ENCODE peak calls at places on chromosomes 7 and 10, in six cellular contexts. One of them, this sample, is unnamed.

GRCh38 chr7:36683695-36684357 is 40.5 kb downstream of the AOAH start:
- DNase-seq in Peyer's patch: no peak
- DNase-seq in PC-3: no peak
- DNase-seq in transverse colon: no peak
- DNase-seq in IMR-90: no peak
- DNase-seq in RWPE1: peak; percentile 23
- DNase-seq in this sample: no peak

GRCh38 chr7:2431260-2431867 is 28.0 kb downstream of the CHST12 start:
- DNase-seq in Peyer's patch: no peak
- DNase-seq in PC-3: peak; percentile 50
- DNase-seq in transverse colon: no peak
- DNase-seq in IMR-90: no peak
- DNase-seq in RWPE1: peak; percentile 27
- DNase-seq in this sample: no peak

GRCh38 chr7:125526958-125527357 is 597.3 kb upstream of the POT1 start:
- DNase-seq in Peyer's patch: no peak
- DNase-seq in PC-3: no peak
- DNase-seq in transverse colon: no peak
- DNase-seq in IMR-90: no peak
- DNase-seq in RWPE1: no peak
- DNase-seq in this sample: no peak

GRCh38 chr7:26198133-26198780 is 2.3 kb downstream of the HNRNPA2B1 start:
- DNase-seq in Peyer's patch: no peak
- DNase-seq in PC-3: peak; percentile 56
- DNase-seq in transverse colon: no peak
- DNase-seq in IMR-90: no peak
- DNase-seq in RWPE1: no peak
- DNase-seq in this sample: no peak

GRCh38 chr7:95433952-95434351 is 876 bp downstream of the PON2 start:
- DNase-seq in Peyer's patch: no peak
- DNase-seq in PC-3: no peak
- DNase-seq in transverse colon: no peak
- DNase-seq in IMR-90: no peak
- DNase-seq in RWPE1: no peak
- DNase-seq in this sample: no peak

GRCh38 chr7:155456772-155457543 is 971 bp upstream of the EN2 start:
- DNase-seq in Peyer's patch: peak; percentile 76
- DNase-seq in PC-3: peak; percentile 81
- DNase-seq in transverse colon: peak; percentile 56
- DNase-seq in IMR-90: peak; percentile 31
- DNase-seq in RWPE1: peak; percentile 59
- DNase-seq in this sample: no peak

GRCh38 chr7:6346581-6346980 is 74.2 kb upstream of the CYTH3 start:
- DNase-seq in Peyer's patch: no peak
- DNase-seq in PC-3: no peak
- DNase-seq in transverse colon: no peak
- DNase-seq in IMR-90: no peak
- DNase-seq in RWPE1: no peak
- DNase-seq in this sample: no peak

GRCh38 chr10:13338337-13339128 is 9.6 kb downstream of the SEPHS1 start:
- DNase-seq in Peyer's patch: no peak
- DNase-seq in PC-3: no peak
- DNase-seq in transverse colon: peak; percentile 58
- DNase-seq in IMR-90: peak; percentile 52
- DNase-seq in RWPE1: no peak
- DNase-seq in this sample: peak; percentile 68

GRCh38 chr10:121457729-121458128 is 140.5 kb downstream of the FGFR2 start:
- DNase-seq in Peyer's patch: no peak
- DNase-seq in PC-3: no peak
- DNase-seq in transverse colon: no peak
- DNase-seq in IMR-90: no peak
- DNase-seq in RWPE1: no peak
- DNase-seq in this sample: no peak

GRCh38 chr10:74460812-74461211 is 309.8 kb downstream of the ADK start:
- DNase-seq in Peyer's patch: no peak
- DNase-seq in PC-3: no peak
- DNase-seq in transverse colon: no peak
- DNase-seq in IMR-90: peak; percentile 22
- DNase-seq in RWPE1: no peak
- DNase-seq in this sample: no peak

GRCh38 chr10:70331486-70332268 is 47.9 kb upstream of the NPFFR1 start:
- DNase-seq in Peyer's patch: no peak
- DNase-seq in PC-3: peak; percentile 99
- DNase-seq in transverse colon: peak; percentile 32
- DNase-seq in IMR-90: peak; percentile 93
- DNase-seq in RWPE1: peak; percentile 99
- DNase-seq in this sample: peak; percentile 92

GRCh38 chr7:31850601-31851000 is 163.6 kb downstream of the PPP1R17 start:
- DNase-seq in Peyer's patch: no peak
- DNase-seq in PC-3: no peak
- DNase-seq in transverse colon: no peak
- DNase-seq in IMR-90: peak; percentile 9
- DNase-seq in RWPE1: no peak
- DNase-seq in this sample: no peak

GRCh38 chr10:107611101-107611500 is 446.6 kb upstream of the SORCS1 start:
- DNase-seq in Peyer's patch: no peak
- DNase-seq in PC-3: peak; percentile 87
- DNase-seq in transverse colon: no peak
- DNase-seq in IMR-90: no peak
- DNase-seq in RWPE1: peak; percentile 17
- DNase-seq in this sample: no peak

GRCh38 chr10:62817763-62818425 is 1.7 kb upstream of the EGR2 start:
- DNase-seq in Peyer's patch: peak; percentile 85
- DNase-seq in PC-3: peak; percentile 100
- DNase-seq in transverse colon: peak; percentile 75
- DNase-seq in IMR-90: peak; percentile 61
- DNase-seq in RWPE1: peak; percentile 59
- DNase-seq in this sample: no peak

GRCh38 chr10:131982185-131982756 is 548 bp upstream of the BNIP3 start:
- DNase-seq in Peyer's patch: no peak
- DNase-seq in PC-3: no peak
- DNase-seq in transverse colon: no peak
- DNase-seq in IMR-90: no peak
- DNase-seq in RWPE1: no peak
- DNase-seq in this sample: no peak

GRCh38 chr7:2156756-2157472 is 75.8 kb downstream of the MAD1L1 start:
- DNase-seq in Peyer's patch: no peak
- DNase-seq in PC-3: no peak
- DNase-seq in transverse colon: no peak
- DNase-seq in IMR-90: no peak
- DNase-seq in RWPE1: no peak
- DNase-seq in this sample: no peak

GRCh38 chr7:34823650-34824258 is 165.7 kb downstream of the NPSR1 start:
- DNase-seq in Peyer's patch: no peak
- DNase-seq in PC-3: peak; percentile 67
- DNase-seq in transverse colon: peak; percentile 55
- DNase-seq in IMR-90: peak; percentile 46
- DNase-seq in RWPE1: peak; percentile 74
- DNase-seq in this sample: peak; percentile 10

GRCh38 chr7:69245646-69246045 is 352.6 kb upstream of the AUTS2 start:
- DNase-seq in Peyer's patch: no peak
- DNase-seq in PC-3: no peak
- DNase-seq in transverse colon: no peak
- DNase-seq in IMR-90: no peak
- DNase-seq in RWPE1: no peak
- DNase-seq in this sample: no peak

GRCh38 chr10:101444058-101444457 is 90.1 kb downstream of the BTRC start:
- DNase-seq in Peyer's patch: no peak
- DNase-seq in PC-3: peak; percentile 28
- DNase-seq in transverse colon: no peak
- DNase-seq in IMR-90: peak; percentile 17
- DNase-seq in RWPE1: no peak
- DNase-seq in this sample: no peak

GRCh38 chr10:92267343-92267742 is 23.5 kb downstream of the CPEB3 start:
- DNase-seq in Peyer's patch: no peak
- DNase-seq in PC-3: no peak
- DNase-seq in transverse colon: no peak
- DNase-seq in IMR-90: no peak
- DNase-seq in RWPE1: no peak
- DNase-seq in this sample: no peak
- H3K27ac ChIP-seq in Peyer's patch: no peak overlapping the region
- H3K27ac ChIP-seq in PC-3: no peak overlapping the region
- H3K27ac ChIP-seq in transverse colon: no peak overlapping the region
- H3K27ac ChIP-seq in IMR-90: no peak overlapping the region
- H3K27ac ChIP-seq in RWPE1: no peak overlapping the region
- H3K27ac ChIP-seq in this sample: no peak overlapping the region

GRCh38 chr10:98088186-98088971 is 46.1 kb upstream of the R3HCC1L start:
- DNase-seq in Peyer's patch: no peak
- DNase-seq in PC-3: no peak
- DNase-seq in transverse colon: no peak
- DNase-seq in IMR-90: no peak
- DNase-seq in RWPE1: no peak
- DNase-seq in this sample: no peak
- H3K27ac ChIP-seq in Peyer's patch: no peak overlapping the region
- H3K27ac ChIP-seq in PC-3: no peak overlapping the region
- H3K27ac ChIP-seq in transverse colon: no peak overlapping the region
- H3K27ac ChIP-seq in IMR-90: no peak overlapping the region
- H3K27ac ChIP-seq in RWPE1: no peak overlapping the region
- H3K27ac ChIP-seq in this sample: no peak overlapping the region

DNA sequence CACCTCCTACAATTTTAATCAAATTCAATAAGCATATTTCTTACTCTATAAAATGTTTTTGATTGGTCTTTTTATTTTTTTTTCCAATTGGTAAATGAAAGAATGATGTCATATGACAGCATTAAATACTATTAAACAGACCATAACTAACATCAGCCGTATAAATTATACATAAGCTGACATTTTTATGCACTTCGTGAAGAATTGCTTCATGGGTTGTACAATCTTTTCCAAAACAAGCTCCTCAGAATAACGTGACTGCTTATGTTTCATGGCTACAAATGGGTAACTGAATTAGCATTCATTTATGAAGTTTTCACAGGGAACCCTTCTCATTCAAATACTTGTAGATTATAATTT is 371.1 kb upstream of the MGMT start:
- DNase-seq in Peyer's patch: no peak
- DNase-seq in PC-3: no peak
- DNase-seq in transverse colon: no peak
- DNase-seq in IMR-90: peak; percentile 2
- DNase-seq in RWPE1: no peak
- DNase-seq in this sample: peak; percentile 76
- H3K27ac ChIP-seq in Peyer's patch: no peak overlapping the region
- H3K27ac ChIP-seq in PC-3: no peak overlapping the region
- H3K27ac ChIP-seq in transverse colon: peak overlapping the region; percentile 37
- H3K27ac ChIP-seq in IMR-90: peak overlapping the region; percentile 47
- H3K27ac ChIP-seq in RWPE1: no peak overlapping the region
- H3K27ac ChIP-seq in this sample: peak overlapping the region; percentile 87

DNA sequence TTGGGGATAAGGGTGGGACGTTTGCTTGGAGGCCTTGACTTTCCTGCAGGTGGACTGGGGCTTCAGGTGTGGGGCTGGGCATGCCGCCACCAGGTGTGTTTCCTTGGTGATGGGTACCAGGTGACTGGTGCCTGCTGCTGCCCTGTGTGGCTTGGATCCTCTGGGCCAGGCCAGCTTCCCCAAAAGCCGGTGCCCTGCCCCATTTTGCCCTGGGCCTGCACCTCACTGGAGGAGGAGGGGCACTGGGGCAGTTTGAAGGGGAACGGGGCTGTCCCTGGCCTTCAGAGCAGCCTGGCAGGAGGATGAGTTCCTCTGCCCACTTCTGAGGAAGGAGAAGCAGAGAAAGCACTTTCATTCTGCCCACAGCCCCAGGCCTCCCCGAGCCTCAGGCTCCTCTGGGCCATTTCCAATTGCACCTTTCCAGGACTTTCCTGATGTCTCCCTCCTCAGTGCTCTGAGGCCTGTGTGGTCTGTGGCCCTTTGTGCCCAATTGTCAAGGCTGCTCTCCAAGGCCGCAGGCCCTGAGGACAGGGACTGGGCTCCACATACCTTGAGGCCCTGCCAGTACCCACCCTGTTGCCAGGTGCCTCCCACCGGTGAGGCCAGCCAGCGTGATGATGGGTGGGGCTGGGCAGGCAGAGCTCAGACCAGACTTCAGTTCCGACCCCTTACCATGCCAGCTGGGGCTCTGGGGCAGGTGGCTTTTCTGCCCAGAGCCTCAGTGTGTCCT is 25.3 kb upstream of the SMARCD3 start:
- DNase-seq in Peyer's patch: no peak
- DNase-seq in PC-3: no peak
- DNase-seq in transverse colon: no peak
- DNase-seq in IMR-90: no peak
- DNase-seq in RWPE1: no peak
- DNase-seq in this sample: no peak
- H3K27ac ChIP-seq in Peyer's patch: no peak overlapping the region
- H3K27ac ChIP-seq in PC-3: no peak overlapping the region
- H3K27ac ChIP-seq in transverse colon: no peak overlapping the region
- H3K27ac ChIP-seq in IMR-90: no peak overlapping the region
- H3K27ac ChIP-seq in RWPE1: no peak overlapping the region
- H3K27ac ChIP-seq in this sample: no peak overlapping the region

GRCh38 chr10:33376976-33377657 is 42.6 kb upstream of the NRP1 start:
- DNase-seq in Peyer's patch: no peak
- DNase-seq in PC-3: peak; percentile 97
- DNase-seq in transverse colon: no peak
- DNase-seq in IMR-90: peak; percentile 85
- DNase-seq in RWPE1: peak; percentile 57
- DNase-seq in this sample: no peak

GRCh38 chr10:33381391-33381790 is 46.9 kb upstream of the NRP1 start:
- DNase-seq in Peyer's patch: no peak
- DNase-seq in PC-3: no peak
- DNase-seq in transverse colon: no peak
- DNase-seq in IMR-90: peak; percentile 11
- DNase-seq in RWPE1: no peak
- DNase-seq in this sample: no peak

GRCh38 chr10:33376476-33376875 is 42.0 kb upstream of the NRP1 start:
- DNase-seq in Peyer's patch: no peak
- DNase-seq in PC-3: no peak
- DNase-seq in transverse colon: no peak
- DNase-seq in IMR-90: peak; percentile 11
- DNase-seq in RWPE1: no peak
- DNase-seq in this sample: no peak

GRCh38 chr10:33373263-33373662 is 38.8 kb upstream of the NRP1 start:
- DNase-seq in Peyer's patch: no peak
- DNase-seq in PC-3: no peak
- DNase-seq in transverse colon: no peak
- DNase-seq in IMR-90: no peak
- DNase-seq in RWPE1: no peak
- DNase-seq in this sample: no peak

GRCh38 chr10:33377658-33378025 is 43.2 kb upstream of the NRP1 start:
- DNase-seq in Peyer's patch: no peak
- DNase-seq in PC-3: peak; percentile 73
- DNase-seq in transverse colon: no peak
- DNase-seq in IMR-90: peak; percentile 48
- DNase-seq in RWPE1: no peak
- DNase-seq in this sample: no peak
- H3K27ac ChIP-seq in Peyer's patch: no peak overlapping the region
- H3K27ac ChIP-seq in PC-3: peak overlapping the region; percentile 75
- H3K27ac ChIP-seq in transverse colon: no peak overlapping the region
- H3K27ac ChIP-seq in IMR-90: peak overlapping the region; percentile 33
- H3K27ac ChIP-seq in RWPE1: no peak overlapping the region
- H3K27ac ChIP-seq in this sample: no peak overlapping the region